ENCODE peak calls at places on chromosomes 7 and 10, in seven cellular contexts. One of them, this sample, is unnamed.

GRCh38 chr7:150385240-150385830 is 6.2 kb downstream of the ZNF775 start:
- DNase-seq in left ventricle myocardium inferior: no peak
- DNase-seq in ovary: no peak
- DNase-seq in PC-9: no peak
- DNase-seq in MM.1S: peak; percentile 30
- DNase-seq in NT2/D1: no peak
- DNase-seq in right cardiac atrium: no peak
- DNase-seq in this sample: no peak

GRCh38 chr10:6274040-6274439 is 71.3 kb downstream of the PFKFB3 start:
- DNase-seq in left ventricle myocardium inferior: no peak
- DNase-seq in ovary: no peak
- DNase-seq in PC-9: no peak
- DNase-seq in MM.1S: no peak
- DNase-seq in NT2/D1: no peak
- DNase-seq in right cardiac atrium: no peak
- DNase-seq in this sample: no peak

GRCh38 chr10:4006051-4006450 is 221.0 kb upstream of the KLF6 start:
- DNase-seq in left ventricle myocardium inferior: peak; percentile 33
- DNase-seq in ovary: no peak
- DNase-seq in PC-9: no peak
- DNase-seq in MM.1S: no peak
- DNase-seq in NT2/D1: no peak
- DNase-seq in right cardiac atrium: no peak
- DNase-seq in this sample: no peak

GRCh38 chr10:21604651-21605050 is 70.6 kb downstream of the MLLT10 start:
- DNase-seq in left ventricle myocardium inferior: no peak
- DNase-seq in ovary: no peak
- DNase-seq in PC-9: no peak
- DNase-seq in MM.1S: no peak
- DNase-seq in NT2/D1: no peak
- DNase-seq in right cardiac atrium: no peak
- DNase-seq in this sample: no peak

GRCh38 chr7:142782922-142783900 is 12.4 kb downstream of the PRSS2 start:
- DNase-seq in left ventricle myocardium inferior: peak; percentile 85
- DNase-seq in ovary: peak; percentile 87
- DNase-seq in PC-9: peak; percentile 93
- DNase-seq in MM.1S: peak; percentile 98
- DNase-seq in NT2/D1: peak; percentile 92
- DNase-seq in right cardiac atrium: peak; percentile 89
- DNase-seq in this sample: peak; percentile 93

GRCh38 chr10:91287276-91287675 is 66.8 kb downstream of the PCGF5 start:
- DNase-seq in left ventricle myocardium inferior: no peak
- DNase-seq in ovary: no peak
- DNase-seq in PC-9: peak; percentile 35
- DNase-seq in MM.1S: no peak
- DNase-seq in NT2/D1: no peak
- DNase-seq in right cardiac atrium: no peak
- DNase-seq in this sample: no peak

GRCh38 chr7:106588576-106589494 is 72.1 kb downstream of the CCDC71L start:
- DNase-seq in left ventricle myocardium inferior: no peak
- DNase-seq in ovary: no peak
- DNase-seq in PC-9: peak; percentile 23
- DNase-seq in MM.1S: no peak
- DNase-seq in NT2/D1: no peak
- DNase-seq in right cardiac atrium: no peak
- DNase-seq in this sample: no peak

GRCh38 chr10:34006471-34006870 is 672.0 kb upstream of the NRP1 start:
- DNase-seq in left ventricle myocardium inferior: no peak
- DNase-seq in ovary: no peak
- DNase-seq in PC-9: no peak
- DNase-seq in MM.1S: no peak
- DNase-seq in NT2/D1: no peak
- DNase-seq in right cardiac atrium: no peak
- DNase-seq in this sample: no peak

GRCh38 chr7:66769833-66770512 is 29.4 kb downstream of the RABGEF1 start:
- DNase-seq in left ventricle myocardium inferior: no peak
- DNase-seq in ovary: no peak
- DNase-seq in PC-9: no peak
- DNase-seq in MM.1S: no peak
- DNase-seq in NT2/D1: no peak
- DNase-seq in right cardiac atrium: no peak
- DNase-seq in this sample: no peak

GRCh38 chr7:114645451-114645850 is 230.8 kb downstream of the FOXP2 start:
- DNase-seq in left ventricle myocardium inferior: no peak
- DNase-seq in ovary: no peak
- DNase-seq in PC-9: no peak
- DNase-seq in MM.1S: no peak
- DNase-seq in NT2/D1: no peak
- DNase-seq in right cardiac atrium: no peak
- DNase-seq in this sample: no peak

GRCh38 chr10:33861833-33862232 is 527.4 kb upstream of the NRP1 start:
- DNase-seq in left ventricle myocardium inferior: no peak
- DNase-seq in ovary: no peak
- DNase-seq in PC-9: no peak
- DNase-seq in MM.1S: no peak
- DNase-seq in NT2/D1: no peak
- DNase-seq in right cardiac atrium: no peak
- DNase-seq in this sample: no peak

GRCh38 chr7:26399309-26399610 is 107.6 kb downstream of the SNX10 start:
- DNase-seq in left ventricle myocardium inferior: peak; percentile 20
- DNase-seq in ovary: peak; percentile 33
- DNase-seq in PC-9: no peak
- DNase-seq in MM.1S: no peak
- DNase-seq in NT2/D1: no peak
- DNase-seq in right cardiac atrium: peak; percentile 66
- DNase-seq in this sample: peak; percentile 82

GRCh38 chr10:104253576-104254410 is 899 bp upstream of the GSTO1 start:
- DNase-seq in left ventricle myocardium inferior: no peak
- DNase-seq in ovary: no peak
- DNase-seq in PC-9: no peak
- DNase-seq in MM.1S: no peak
- DNase-seq in NT2/D1: no peak
- DNase-seq in right cardiac atrium: no peak
- DNase-seq in this sample: no peak

GRCh38 chr10:14879055-14879800 is 562 bp downstream of the SUV39H2 start:
- DNase-seq in left ventricle myocardium inferior: peak; percentile 34
- DNase-seq in ovary: no peak
- DNase-seq in PC-9: no peak
- DNase-seq in MM.1S: peak; percentile 24
- DNase-seq in NT2/D1: no peak
- DNase-seq in right cardiac atrium: peak; percentile 62
- DNase-seq in this sample: no peak

GRCh38 chr10:108783897-108784296 is 1139.4 kb downstream of the XPNPEP1 start:
- DNase-seq in left ventricle myocardium inferior: no peak
- DNase-seq in ovary: no peak
- DNase-seq in PC-9: peak; percentile 0
- DNase-seq in MM.1S: peak; percentile 76
- DNase-seq in NT2/D1: peak; percentile 67
- DNase-seq in right cardiac atrium: no peak
- DNase-seq in this sample: no peak

GRCh38 chr10:28523725-28524252 is 9.1 kb upstream of the WAC start:
- DNase-seq in left ventricle myocardium inferior: no peak
- DNase-seq in ovary: no peak
- DNase-seq in PC-9: no peak
- DNase-seq in MM.1S: no peak
- DNase-seq in NT2/D1: no peak
- DNase-seq in right cardiac atrium: no peak
- DNase-seq in this sample: no peak

GRCh38 chr10:121942749-121943148 is 14.9 kb upstream of the ATE1 start:
- DNase-seq in left ventricle myocardium inferior: no peak
- DNase-seq in ovary: no peak
- DNase-seq in PC-9: no peak
- DNase-seq in MM.1S: no peak
- DNase-seq in NT2/D1: no peak
- DNase-seq in right cardiac atrium: no peak
- DNase-seq in this sample: no peak

GRCh38 chr10:124064676-124065075 is 28.7 kb downstream of the CHST15 start:
- DNase-seq in left ventricle myocardium inferior: no peak
- DNase-seq in ovary: no peak
- DNase-seq in PC-9: no peak
- DNase-seq in MM.1S: peak; percentile 69
- DNase-seq in NT2/D1: no peak
- DNase-seq in right cardiac atrium: no peak
- DNase-seq in this sample: no peak

GRCh38 chr10:25725917-25726716 is 207.9 kb upstream of the MYO3A start:
- DNase-seq in left ventricle myocardium inferior: no peak
- DNase-seq in ovary: no peak
- DNase-seq in PC-9: peak; percentile 11
- DNase-seq in MM.1S: peak; percentile 68
- DNase-seq in NT2/D1: peak; percentile 78
- DNase-seq in right cardiac atrium: no peak
- DNase-seq in this sample: no peak

GRCh38 chr10:14648042-14648765 is 126.5 kb downstream of the FAM107B start:
- DNase-seq in left ventricle myocardium inferior: peak; percentile 66
- DNase-seq in ovary: no peak
- DNase-seq in PC-9: peak; percentile 56
- DNase-seq in MM.1S: peak; percentile 92
- DNase-seq in NT2/D1: no peak
- DNase-seq in right cardiac atrium: peak; percentile 82
- DNase-seq in this sample: peak; percentile 86

GRCh38 chr10:72263613-72264241 is 10.0 kb upstream of the DDIT4 start:
- DNase-seq in left ventricle myocardium inferior: no peak
- DNase-seq in ovary: no peak
- DNase-seq in PC-9: peak; percentile 83
- DNase-seq in MM.1S: peak; percentile 92
- DNase-seq in NT2/D1: no peak
- DNase-seq in right cardiac atrium: peak; percentile 19
- DNase-seq in this sample: no peak
- H3K4me1 ChIP-seq in left ventricle myocardium inferior: peaks cover 47% of the 10 kb centered on the region
- H3K4me1 ChIP-seq in ovary: peaks cover 14% of the 10 kb centered on the region
- H3K4me1 ChIP-seq in PC-9: peaks cover 74% of the 10 kb centered on the region
- H3K4me1 ChIP-seq in MM.1S: peaks cover 53% of the 10 kb centered on the region
- H3K4me1 ChIP-seq in NT2/D1: peaks cover 8% of the 10 kb centered on the region
- H3K4me1 ChIP-seq in right cardiac atrium: peaks cover 13% of the 10 kb centered on the region
- H3K4me1 ChIP-seq in this sample: peaks cover 55% of the 10 kb centered on the region

DNA sequence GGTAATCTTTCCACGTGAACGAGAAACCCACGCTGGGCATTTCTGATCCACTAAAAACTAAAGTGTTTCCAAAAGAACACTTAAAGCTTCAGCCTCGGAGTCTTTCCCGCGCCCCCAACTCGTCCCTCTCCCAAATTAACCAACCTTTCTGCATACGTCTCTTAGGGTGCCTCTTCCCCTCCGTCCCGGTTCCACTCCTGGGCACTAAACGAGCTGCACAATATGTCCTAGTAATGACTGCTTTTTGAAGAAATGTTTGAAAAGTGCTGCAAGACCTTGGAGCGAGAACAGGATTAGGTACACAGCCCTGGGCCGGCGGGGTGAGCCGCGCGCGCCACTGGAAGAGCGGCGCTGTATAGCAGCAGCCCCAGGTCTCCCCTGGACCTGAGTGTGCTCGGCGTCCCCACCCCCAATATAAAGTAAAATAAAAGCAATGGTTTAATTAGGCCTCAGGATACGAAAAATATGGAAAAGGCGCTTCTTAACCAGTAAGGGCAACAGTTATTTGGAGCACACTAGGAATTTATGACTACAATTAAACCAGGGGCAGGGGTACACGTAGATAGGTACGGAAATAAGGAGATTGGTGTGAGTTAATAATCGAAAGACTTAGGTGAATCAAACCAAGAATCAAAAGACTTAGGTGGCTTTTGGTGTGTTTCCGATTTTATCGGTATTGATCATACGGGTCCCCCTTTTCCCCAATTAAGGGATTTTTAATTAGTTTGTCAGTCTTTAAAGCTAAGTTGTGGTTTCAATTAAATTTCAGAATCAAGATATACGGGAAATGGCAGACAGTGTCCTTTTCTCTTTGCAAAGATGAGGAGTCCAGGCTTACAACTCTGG is 1.9 kb downstream of the TET1 start:
- DNase-seq in left ventricle myocardium inferior: no peak
- DNase-seq in ovary: peak; percentile 34
- DNase-seq in PC-9: no peak
- DNase-seq in MM.1S: no peak
- DNase-seq in NT2/D1: no peak
- DNase-seq in right cardiac atrium: no peak
- DNase-seq in this sample: no peak
- H3K4me3 ChIP-seq in left ventricle myocardium inferior: peak overlapping the region; percentile 73
- H3K4me3 ChIP-seq in ovary: peak overlapping the region; percentile 67
- H3K4me3 ChIP-seq in PC-9: no peak overlapping the region
- H3K4me3 ChIP-seq in MM.1S: peak overlapping the region; percentile 29
- H3K4me3 ChIP-seq in NT2/D1: peak overlapping the region; percentile 85
- H3K4me3 ChIP-seq in right cardiac atrium: peak overlapping the region; percentile 83
- H3K4me3 ChIP-seq in this sample: peak overlapping the region; percentile 56

DNA sequence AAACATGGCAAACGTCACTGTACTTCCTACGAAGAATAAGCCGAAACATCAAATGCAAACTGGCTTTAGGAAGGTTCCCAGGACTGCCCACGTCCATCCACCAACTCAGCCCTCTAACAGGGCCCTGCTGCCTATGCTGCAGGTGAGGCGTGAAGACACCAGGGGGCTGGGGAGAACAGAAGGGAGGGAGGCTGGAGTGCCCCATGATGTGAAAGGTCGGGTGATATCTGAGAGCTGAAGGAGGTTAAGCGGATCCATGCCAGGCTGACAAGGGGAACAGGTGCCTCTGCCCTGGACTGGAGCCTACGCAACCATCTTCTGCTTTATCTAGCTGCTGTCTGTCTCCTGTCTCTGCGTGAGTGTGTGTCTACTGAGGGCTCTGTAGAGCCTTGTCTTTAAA is 40.2 kb upstream of the ATP6V0A4 start:
- DNase-seq in left ventricle myocardium inferior: no peak
- DNase-seq in ovary: no peak
- DNase-seq in PC-9: no peak
- DNase-seq in MM.1S: no peak
- DNase-seq in NT2/D1: no peak
- DNase-seq in right cardiac atrium: no peak
- DNase-seq in this sample: no peak
- H3K4me1 ChIP-seq in left ventricle myocardium inferior: peaks cover 10% of the 10 kb centered on the region
- H3K4me1 ChIP-seq in ovary: no peaks in the 10 kb centered on the region
- H3K4me1 ChIP-seq in PC-9: no peaks in the 10 kb centered on the region
- H3K4me1 ChIP-seq in MM.1S: no peaks in the 10 kb centered on the region
- H3K4me1 ChIP-seq in NT2/D1: no peaks in the 10 kb centered on the region
- H3K4me1 ChIP-seq in right cardiac atrium: no peaks in the 10 kb centered on the region
- H3K4me1 ChIP-seq in this sample: peaks cover 8% of the 10 kb centered on the region

GRCh38 chr7:101999420-101999819 is 182.0 kb downstream of the CUX1 start:
- DNase-seq in left ventricle myocardium inferior: no peak
- DNase-seq in ovary: no peak
- DNase-seq in PC-9: no peak
- DNase-seq in MM.1S: no peak
- DNase-seq in NT2/D1: no peak
- DNase-seq in right cardiac atrium: no peak
- DNase-seq in this sample: no peak

GRCh38 chr7:101998029-101998903 is 180.8 kb downstream of the CUX1 start:
- DNase-seq in left ventricle myocardium inferior: no peak
- DNase-seq in ovary: no peak
- DNase-seq in PC-9: no peak
- DNase-seq in MM.1S: no peak
- DNase-seq in NT2/D1: no peak
- DNase-seq in right cardiac atrium: no peak
- DNase-seq in this sample: no peak

GRCh38 chr7:101996876-101997275 is 179.4 kb downstream of the CUX1 start:
- DNase-seq in left ventricle myocardium inferior: no peak
- DNase-seq in ovary: no peak
- DNase-seq in PC-9: no peak
- DNase-seq in MM.1S: no peak
- DNase-seq in NT2/D1: no peak
- DNase-seq in right cardiac atrium: no peak
- DNase-seq in this sample: no peak

GRCh38 chr7:102000123-102000522 is 182.7 kb downstream of the CUX1 start:
- DNase-seq in left ventricle myocardium inferior: no peak
- DNase-seq in ovary: no peak
- DNase-seq in PC-9: no peak
- DNase-seq in MM.1S: no peak
- DNase-seq in NT2/D1: no peak
- DNase-seq in right cardiac atrium: no peak
- DNase-seq in this sample: no peak

GRCh38 chr7:101998904-101999236 is 181.4 kb downstream of the CUX1 start:
- DNase-seq in left ventricle myocardium inferior: no peak
- DNase-seq in ovary: no peak
- DNase-seq in PC-9: no peak
- DNase-seq in MM.1S: no peak
- DNase-seq in NT2/D1: peak; percentile 67
- DNase-seq in right cardiac atrium: no peak
- DNase-seq in this sample: no peak
- H3K4me3 ChIP-seq in left ventricle myocardium inferior: no peak overlapping the region
- H3K4me3 ChIP-seq in ovary: no peak overlapping the region
- H3K4me3 ChIP-seq in PC-9: no peak overlapping the region
- H3K4me3 ChIP-seq in MM.1S: no peak overlapping the region
- H3K4me3 ChIP-seq in NT2/D1: no peak overlapping the region
- H3K4me3 ChIP-seq in right cardiac atrium: no peak overlapping the region
- H3K4me3 ChIP-seq in this sample: no peak overlapping the region

This sample was measured in spleen.